ENCODE peak calls at places on chromosomes 4 and X, in seven cellular contexts. T, S, P, O, V, W and A are unnamed samples.

GRCh38 chr4:22268350-22269025 is 247.4 kb downstream of the ADGRA3 start:
- DNase-seq in W (no peak), O (no peak), V (peak), T (no peak), S (no peak), P (no peak), A (no peak)

GRCh38 chrX:133999013-133999705 is 13.8 kb upstream of the GPC3 start:
- DNase-seq in P (no peak), T (no peak), S (no peak), O (peak), W (peak), V (no peak), A (no peak)

GRCh38 chr4:183142566-183143545 is 43.8 kb downstream of the WWC2 start:
- DNase-seq in P (peak), T (no peak), S (no peak), V (peak), W (peak), O (no peak), A (no peak)

GRCh38 chr4:164753873-164754488 is at the start of gene SMIM31:
- DNase-seq in W (no peak), S (no peak), P (no peak), O (no peak), V (no peak), T (no peak), A (no peak)

GRCh38 chr4:77002321-77002720 is 52.8 kb downstream of the SEPTIN11 start:
- DNase-seq in W (no peak), V (no peak), S (no peak), P (peak), T (no peak), O (no peak), A (no peak)

GRCh38 chr4:61373901-61374611 is 173.9 kb downstream of the ADGRL3 start:
- DNase-seq in W (peak), P (peak), O (no peak), T (peak), V (no peak), S (no peak), A (no peak)

GRCh38 chr4:78644744-78645330 is 93.3 kb downstream of the ANXA3 start:
- DNase-seq in W (peak), V (peak), O (no peak), T (peak), P (peak), S (peak), A (peak)

GRCh38 chr4:19348746-19349145 is 903.0 kb upstream of the SLIT2 start:
- DNase-seq in P (no peak), W (peak), V (no peak), O (no peak), T (no peak), S (no peak), A (no peak)

GRCh38 chr4:91488946-91489345 is 814.8 kb upstream of the GRID2 start:
- DNase-seq in S (no peak), O (no peak), P (peak), V (no peak), W (no peak), T (no peak), A (no peak)

GRCh38 chrX:120310861-120311631 is at the start of gene TMEM255A:
- DNase-seq in W (no peak), T (no peak), O (peak), S (peak), V (peak), P (peak), A (no peak)

GRCh38 chr4:136699905-136700304 is 832.4 kb downstream of the PCDH18 start:
- DNase-seq in V (no peak), P (no peak), S (no peak), W (no peak), T (no peak), O (no peak), A (no peak)

GRCh38 chrX:139158256-139158655 is 372.3 kb upstream of the F9 start:
- DNase-seq in V (peak), P (no peak), W (no peak), O (no peak), T (no peak), S (no peak), A (no peak)

GRCh38 chrX:142804085-142804484 is 221.6 kb upstream of the SPANXN4 start:
- DNase-seq in P (no peak), W (no peak), T (no peak), O (no peak), V (no peak), S (no peak), A (no peak)

GRCh38 chr4:74158561-74159396 is 861 bp downstream of the MTHFD2L start:
- DNase-seq in W (peak), V (no peak), S (no peak), O (no peak), T (no peak), P (peak), A (no peak)

GRCh38 chrX:109742722-109743121 is 9.7 kb upstream of the ACSL4 start:
- DNase-seq in V (no peak), W (peak), S (no peak), P (no peak), O (no peak), T (no peak), A (no peak)

GRCh38 chr4:13703096-13703495 is 75.6 kb upstream of the BOD1L1 start:
- DNase-seq in P (no peak), S (no peak), V (no peak), T (no peak), W (no peak), O (no peak), A (no peak)

GRCh38 chrX:115472131-115472530 is 88.8 kb upstream of the PLS3 start:
- DNase-seq in S (no peak), W (no peak), O (no peak), V (no peak), T (no peak), P (no peak), A (no peak)

GRCh38 chrX:38754102-38754790 is 47.0 kb upstream of the MID1IP1 start:
- DNase-seq in V (peak), W (peak), T (no peak), P (peak), O (no peak), S (no peak), A (no peak)

GRCh38 chrX:88746925-88747324 is at the start of gene CPXCR1:
- DNase-seq in T (no peak), W (no peak), P (no peak), V (no peak), O (no peak), S (no peak), A (no peak)

GRCh38 chr4:76943129-76943620 is 6.4 kb upstream of the SEPTIN11 start:
- DNase-seq in V (no peak), T (no peak), W (peak), O (no peak), S (no peak), P (peak), A (no peak)

GRCh38 chr4:145938618-145939177 is at the start of gene ZNF827:
- DNase-seq in W (peak), O (peak), V (peak), T (no peak), P (peak), S (peak), A (peak)

GRCh38 chr4:182653596-182653995 is 263.6 kb downstream of the DCTD start:
- DNase-seq in V (no peak), S (no peak), W (peak), O (no peak), P (peak), T (no peak), A (no peak)

GRCh38 chr4:99572527-99573240 is 1.9 kb upstream of the MTTP start:
- DNase-seq in T (no peak), O (no peak), W (peak), S (no peak), P (no peak), V (no peak), A (no peak)

GRCh38 chrX:24423960-24424359 is 41.1 kb upstream of the PDK3 start:
- DNase-seq in S (no peak), T (no peak), P (no peak), V (peak), O (no peak), W (peak), A (no peak)

GRCh38 chrX:47316276-47317025 is 53.9 kb upstream of the ZNF157 start:
- DNase-seq in T (no peak), W (no peak), V (no peak), S (peak), P (peak), O (no peak), A (no peak)

GRCh38 chr4:8400641-8401325 is 39.7 kb downstream of the ACOX3 start:
- DNase-seq in O (no peak), W (peak), V (no peak), T (no peak), S (no peak), P (no peak), A (no peak)

GRCh38 chr4:88158360-88159136 is at the start of gene ABCG2:
- DNase-seq in W (peak), T (peak), P (peak), V (peak), S (peak), O (peak), A (no peak)

GRCh38 chrX:21638311-21638710 is 19.8 kb downstream of the KLHL34 start:
- DNase-seq in O (no peak), W (peak), V (no peak), T (no peak), P (peak), S (no peak), A (no peak)

GRCh38 chrX:19616959-19617358 is 101.7 kb upstream of the MAP3K15 start:
- DNase-seq in T (no peak), P (no peak), S (no peak), W (no peak), V (no peak), O (no peak), A (no peak)

GRCh38 chr4:89712141-89712540 is 124.8 kb downstream of the SNCA start:
- DNase-seq in P (peak), V (no peak), T (no peak), W (peak), O (no peak), S (no peak), A (no peak)

GRCh38 chr4:90727938-90728337 is 600.7 kb downstream of the CCSER1 start:
- DNase-seq in O (no peak), V (no peak), W (no peak), T (peak), S (no peak), P (peak), A (no peak)

GRCh38 chrX:31934842-31935241 is 863.0 kb upstream of the FTHL17 start:
- DNase-seq in T (no peak), V (no peak), W (no peak), S (no peak), O (no peak), P (no peak), A (no peak)
- H3K4me3 ChIP-seq in T (no peak), V (no peak), W (no peak), S (no peak), O (no peak), P (no peak), A (no peak)

GRCh38 chr4:47406408-47406807 is 57.1 kb downstream of the COMMD8 start:
- DNase-seq in P (no peak), W (no peak), T (no peak), V (no peak), S (no peak), O (no peak), A (no peak)
- H3K4me3 ChIP-seq in P (no peak), W (no peak), T (no peak), V (no peak), S (no peak), O (no peak), A (no peak)

DNA sequence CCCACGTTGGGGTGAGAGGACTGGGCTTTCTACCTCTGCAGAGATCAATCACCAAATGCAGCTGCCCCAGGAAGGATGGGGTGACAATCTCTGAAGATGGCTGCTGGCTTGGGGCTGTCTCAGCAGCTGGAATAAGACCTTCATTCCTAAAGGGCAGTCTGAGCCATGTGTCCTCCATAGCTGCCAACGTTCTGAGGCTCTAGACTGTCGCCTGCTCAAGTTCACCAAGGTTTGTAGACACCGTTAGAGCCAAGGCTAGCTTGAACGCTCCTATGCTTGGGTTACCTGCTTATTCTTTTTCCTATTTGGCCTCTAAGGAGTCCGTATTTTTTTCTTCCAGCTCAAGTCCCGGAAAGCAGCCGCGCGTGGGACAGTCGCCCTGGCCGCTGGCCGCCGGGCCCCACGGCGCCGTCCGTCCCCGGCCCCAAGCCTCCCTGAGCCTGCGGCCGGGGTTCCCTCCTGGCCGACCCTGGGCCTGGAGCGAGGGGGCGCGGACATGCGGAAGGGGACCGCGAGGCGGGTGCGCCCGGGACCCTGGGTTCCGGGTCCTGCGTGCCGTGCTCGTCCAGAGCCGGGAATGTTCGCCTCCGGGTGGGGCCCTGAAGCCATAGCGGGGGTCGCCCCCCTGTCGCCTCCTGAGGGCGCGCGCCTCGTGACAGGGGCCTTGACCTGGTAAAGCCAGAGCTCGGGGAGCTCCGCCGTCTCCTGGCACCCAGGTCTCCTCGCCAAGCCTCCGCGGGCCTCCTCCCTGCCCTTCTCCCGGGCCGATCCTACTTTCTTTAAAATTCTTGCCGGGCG is 23.3 kb downstream of the MRFAP1 start:
- DNase-seq in S (peak), O (no peak), W (no peak), T (no peak), P (no peak), V (no peak), A (no peak)
- H3K4me3 ChIP-seq in S (peak), O (peak), W (no peak), T (peak), P (no peak), V (no peak), A (peak)

GRCh38 chr4:57093816-57094481 is 16.2 kb downstream of the IGFBP7 start:
- DNase-seq in T (no peak), P (no peak), O (no peak), W (no peak), S (no peak), V (no peak), A (no peak)

GRCh38 chr4:57091657-57092162 is 18.5 kb downstream of the IGFBP7 start:
- DNase-seq in W (no peak), O (no peak), S (no peak), T (no peak), V (no peak), P (no peak), A (no peak)

GRCh38 chr4:57095956-57096355 is 14.2 kb downstream of the IGFBP7 start:
- DNase-seq in W (no peak), O (no peak), V (no peak), S (no peak), T (no peak), P (no peak), A (no peak)

GRCh38 chr4:57095245-57095644 is 14.9 kb downstream of the IGFBP7 start:
- DNase-seq in S (no peak), W (no peak), P (no peak), T (no peak), O (no peak), V (no peak), A (no peak)

DNA sequence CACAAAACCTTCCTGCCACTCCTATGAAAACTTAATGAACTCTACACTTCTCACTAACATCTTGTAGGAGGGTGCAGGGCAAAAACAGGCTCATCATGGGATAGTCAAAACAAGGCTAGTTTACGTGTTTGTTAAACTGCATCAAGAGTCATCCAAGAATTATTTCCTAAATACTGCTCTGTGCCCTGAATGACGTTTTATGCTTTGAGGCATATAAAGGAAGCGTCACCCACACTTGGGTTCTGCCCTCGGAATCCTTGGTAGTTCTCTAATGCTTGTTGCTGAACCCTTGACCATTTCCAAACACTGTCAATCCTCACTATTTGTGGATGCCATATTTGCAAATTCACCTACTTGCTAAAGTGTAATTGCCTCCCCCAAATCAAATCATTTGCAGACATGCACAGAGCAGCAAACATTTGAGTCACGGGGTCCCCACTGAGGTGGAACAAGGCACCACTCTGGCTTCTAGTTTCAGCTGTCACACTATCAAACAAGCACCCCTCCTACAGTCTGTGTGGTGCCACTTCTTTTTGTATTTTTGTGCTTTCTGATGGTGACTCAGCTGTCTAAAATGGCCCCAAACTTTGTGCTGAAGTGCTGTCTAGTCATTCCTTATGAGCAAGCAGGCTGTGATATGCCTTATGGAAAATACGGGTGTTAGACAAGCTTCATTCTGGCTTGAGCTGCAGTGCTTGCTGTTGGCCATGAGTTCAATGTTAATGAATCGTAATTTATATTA is 15.5 kb downstream of the IGFBP7 start:
- DNase-seq in P (peak), W (peak), O (no peak), S (no peak), T (no peak), V (no peak), A (no peak)
- H3K4me3 ChIP-seq in P (no peak), W (no peak), O (no peak), S (no peak), T (no peak), V (no peak), A (peak)

DNA sequence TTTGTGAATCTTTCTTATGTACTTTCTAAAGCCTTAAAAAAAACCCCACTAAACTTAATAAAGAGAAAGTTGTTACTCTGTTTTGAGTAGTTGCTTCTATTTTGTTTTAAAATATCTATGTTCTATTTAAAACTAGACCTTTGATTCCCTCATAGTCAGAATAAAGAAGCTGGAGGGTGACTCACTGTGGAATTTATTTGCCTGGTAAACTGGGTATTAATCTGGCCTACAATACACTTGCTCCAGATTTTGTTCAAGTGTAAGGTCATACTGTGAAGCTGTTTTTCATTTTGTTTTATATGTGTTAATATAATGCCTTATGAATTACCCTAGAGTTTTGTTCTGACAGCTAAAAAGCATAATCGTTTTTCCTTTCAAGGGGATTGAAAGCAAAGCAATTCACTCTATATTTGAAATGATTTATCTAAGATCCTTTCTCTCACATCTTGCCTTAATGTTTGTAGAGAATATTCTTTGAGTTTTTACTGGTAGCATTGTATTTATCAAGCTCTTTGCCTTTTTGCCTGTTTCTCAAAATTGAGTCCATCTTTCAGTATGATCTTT is 277.4 kb upstream of the PITX2 start:
- DNase-seq in V (no peak), O (no peak), S (no peak), P (peak), W (no peak), T (no peak), A (no peak)
- H3K4me3 ChIP-seq in V (no peak), O (no peak), S (no peak), P (no peak), W (no peak), T (no peak), A (no peak)

DNA sequence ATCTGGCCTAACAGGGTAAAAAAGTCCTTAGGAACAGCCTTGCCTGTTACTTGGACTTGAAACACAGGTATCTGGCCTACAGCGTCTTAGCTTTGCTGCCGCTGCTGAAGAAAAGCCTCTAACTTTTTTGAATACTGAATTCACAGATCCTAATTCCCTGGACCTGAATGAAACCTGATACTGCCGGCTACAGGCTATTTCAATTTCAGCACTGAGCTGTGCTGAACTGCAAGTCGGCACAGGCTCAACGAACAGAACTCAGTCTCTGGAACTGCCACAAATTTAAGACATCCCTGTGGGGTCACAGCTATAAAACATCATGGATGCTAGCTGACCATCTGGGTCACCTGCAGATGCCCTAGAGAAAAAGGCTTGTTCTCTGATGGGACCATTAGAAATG is 7.2 kb downstream of the NR0B1 start:
- DNase-seq in T (no peak), O (no peak), V (peak), W (peak), P (peak), S (no peak), A (no peak)
- H3K4me3 ChIP-seq in T (no peak), O (no peak), V (no peak), W (no peak), P (no peak), S (no peak), A (no peak)

GRCh38 chr4:10019521-10020051 is 1.7 kb downstream of the SLC2A9 start:
- DNase-seq in P (no peak), V (no peak), T (no peak), O (no peak), S (no peak), W (no peak), A (no peak)
- H3K4me3 ChIP-seq in P (no peak), V (no peak), T (no peak), O (peak), S (peak), W (no peak), A (peak)

DNA sequence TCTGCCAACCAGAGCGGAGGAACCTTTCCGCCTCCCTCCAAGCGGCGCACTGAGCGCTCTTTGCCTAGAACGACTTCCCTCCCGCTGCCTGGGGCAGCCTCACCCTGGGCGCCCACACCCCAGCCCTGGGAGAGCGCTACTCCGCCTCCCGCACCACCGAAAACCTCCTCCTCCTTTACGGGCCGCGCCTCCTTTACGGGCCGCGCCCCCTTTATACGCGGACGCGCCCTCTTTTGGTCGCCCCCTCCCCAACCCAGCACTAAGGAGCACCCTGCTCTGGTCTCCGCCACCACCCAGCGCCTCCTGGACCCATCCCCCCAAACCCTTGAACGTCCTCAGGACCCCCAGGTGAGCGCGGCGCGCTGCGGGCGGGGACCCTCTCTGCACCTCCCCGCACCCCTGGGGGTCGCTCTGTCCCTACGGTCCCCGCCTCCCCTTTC is 586 bp upstream of the NSG1 start:
- DNase-seq in V (peak), W (no peak), O (peak), P (no peak), T (no peak), S (no peak), A (no peak)
- H3K4me3 ChIP-seq in V (peak), W (no peak), O (peak), P (peak), T (peak), S (peak), A (peak)